ENCODE peak calls at places on chromosome 6, in ten cellular contexts. One of them, this sample, is unnamed.
A peak's percentile ranks its signal among the peaks of the same experiment; 100 is the strongest.

GRCh38 chr6:7726416-7727149 is 684 bp downstream of the BMP6 start:
- DNase-seq in Caco-2: no peak
- DNase-seq in activated T-helper 1 cell treated with Interleukin-2 at 50 U/mL for 16 hours: no peak
- DNase-seq in D341Med: peak; percentile 60
- DNase-seq in RPMI7951: no peak
- DNase-seq in globus pallidus: no peak
- DNase-seq in NCI-H187 treated with DMSO at 0.1 percent for 48 hours: no peak
- DNase-seq in colonic mucosa: no peak
- DNase-seq in nephron progenitor cell: peak; percentile 35
- DNase-seq in mucosa of descending colon: no peak
- DNase-seq in this sample: no peak

GRCh38 chr6:5042436-5042835 is 38.6 kb upstream of the RPP40 start:
- DNase-seq in Caco-2: no peak
- DNase-seq in activated T-helper 1 cell treated with Interleukin-2 at 50 U/mL for 16 hours: no peak
- DNase-seq in D341Med: no peak
- DNase-seq in RPMI7951: no peak
- DNase-seq in globus pallidus: no peak
- DNase-seq in NCI-H187 treated with DMSO at 0.1 percent for 48 hours: no peak
- DNase-seq in colonic mucosa: no peak
- DNase-seq in nephron progenitor cell: no peak
- DNase-seq in mucosa of descending colon: no peak
- DNase-seq in this sample: no peak

GRCh38 chr6:36907781-36908180 is 22.0 kb downstream of the C6orf89 start:
- DNase-seq in Caco-2: no peak
- DNase-seq in activated T-helper 1 cell treated with Interleukin-2 at 50 U/mL for 16 hours: no peak
- DNase-seq in D341Med: no peak
- DNase-seq in RPMI7951: no peak
- DNase-seq in globus pallidus: no peak
- DNase-seq in NCI-H187 treated with DMSO at 0.1 percent for 48 hours: no peak
- DNase-seq in colonic mucosa: no peak
- DNase-seq in nephron progenitor cell: no peak
- DNase-seq in mucosa of descending colon: no peak
- DNase-seq in this sample: peak; percentile 17

GRCh38 chr6:139027620-139028182 is 844 bp upstream of the ABRACL start:
- DNase-seq in Caco-2: peak; percentile 56
- DNase-seq in activated T-helper 1 cell treated with Interleukin-2 at 50 U/mL for 16 hours: no peak
- DNase-seq in D341Med: no peak
- DNase-seq in RPMI7951: peak; percentile 58
- DNase-seq in globus pallidus: no peak
- DNase-seq in NCI-H187 treated with DMSO at 0.1 percent for 48 hours: no peak
- DNase-seq in colonic mucosa: peak; percentile 63
- DNase-seq in nephron progenitor cell: peak; percentile 5
- DNase-seq in mucosa of descending colon: no peak
- DNase-seq in this sample: no peak

GRCh38 chr6:39521826-39522377 is 199.4 kb upstream of the KCNK16 start:
- DNase-seq in Caco-2: no peak
- DNase-seq in activated T-helper 1 cell treated with Interleukin-2 at 50 U/mL for 16 hours: no peak
- DNase-seq in D341Med: no peak
- DNase-seq in RPMI7951: peak; percentile 2
- DNase-seq in globus pallidus: no peak
- DNase-seq in NCI-H187 treated with DMSO at 0.1 percent for 48 hours: no peak
- DNase-seq in colonic mucosa: no peak
- DNase-seq in nephron progenitor cell: no peak
- DNase-seq in mucosa of descending colon: no peak
- DNase-seq in this sample: no peak

GRCh38 chr6:20213271-20213798 is 1.1 kb upstream of the MBOAT1 start:
- DNase-seq in Caco-2: no peak
- DNase-seq in activated T-helper 1 cell treated with Interleukin-2 at 50 U/mL for 16 hours: no peak
- DNase-seq in D341Med: no peak
- DNase-seq in RPMI7951: peak; percentile 31
- DNase-seq in globus pallidus: no peak
- DNase-seq in NCI-H187 treated with DMSO at 0.1 percent for 48 hours: no peak
- DNase-seq in colonic mucosa: no peak
- DNase-seq in nephron progenitor cell: no peak
- DNase-seq in mucosa of descending colon: no peak
- DNase-seq in this sample: no peak

GRCh38 chr6:165685302-165685701 is 22.3 kb upstream of the PDE10A start:
- DNase-seq in Caco-2: no peak
- DNase-seq in activated T-helper 1 cell treated with Interleukin-2 at 50 U/mL for 16 hours: no peak
- DNase-seq in D341Med: no peak
- DNase-seq in RPMI7951: no peak
- DNase-seq in globus pallidus: no peak
- DNase-seq in NCI-H187 treated with DMSO at 0.1 percent for 48 hours: no peak
- DNase-seq in colonic mucosa: no peak
- DNase-seq in nephron progenitor cell: no peak
- DNase-seq in mucosa of descending colon: no peak
- DNase-seq in this sample: no peak

GRCh38 chr6:43095939-43096338 is 19.8 kb downstream of the PTK7 start:
- DNase-seq in Caco-2: no peak
- DNase-seq in activated T-helper 1 cell treated with Interleukin-2 at 50 U/mL for 16 hours: no peak
- DNase-seq in D341Med: no peak
- DNase-seq in RPMI7951: no peak
- DNase-seq in globus pallidus: no peak
- DNase-seq in NCI-H187 treated with DMSO at 0.1 percent for 48 hours: no peak
- DNase-seq in colonic mucosa: no peak
- DNase-seq in nephron progenitor cell: no peak
- DNase-seq in mucosa of descending colon: no peak
- DNase-seq in this sample: no peak

GRCh38 chr6:29524982-29525639 is 34.4 kb downstream of the UBD start:
- DNase-seq in Caco-2: no peak
- DNase-seq in activated T-helper 1 cell treated with Interleukin-2 at 50 U/mL for 16 hours: no peak
- DNase-seq in D341Med: no peak
- DNase-seq in RPMI7951: no peak
- DNase-seq in globus pallidus: no peak
- DNase-seq in NCI-H187 treated with DMSO at 0.1 percent for 48 hours: no peak
- DNase-seq in colonic mucosa: no peak
- DNase-seq in nephron progenitor cell: no peak
- DNase-seq in mucosa of descending colon: no peak
- DNase-seq in this sample: no peak

GRCh38 chr6:147868493-147869222 is 360.2 kb downstream of the SAMD5 start:
- DNase-seq in Caco-2: no peak
- DNase-seq in activated T-helper 1 cell treated with Interleukin-2 at 50 U/mL for 16 hours: no peak
- DNase-seq in D341Med: no peak
- DNase-seq in RPMI7951: no peak
- DNase-seq in globus pallidus: no peak
- DNase-seq in NCI-H187 treated with DMSO at 0.1 percent for 48 hours: no peak
- DNase-seq in colonic mucosa: no peak
- DNase-seq in nephron progenitor cell: no peak
- DNase-seq in mucosa of descending colon: no peak
- DNase-seq in this sample: no peak

GRCh38 chr6:75830959-75831885 is 82.2 kb downstream of the MYO6 start:
- DNase-seq in Caco-2: no peak
- DNase-seq in activated T-helper 1 cell treated with Interleukin-2 at 50 U/mL for 16 hours: no peak
- DNase-seq in D341Med: no peak
- DNase-seq in RPMI7951: peak; percentile 33
- DNase-seq in globus pallidus: no peak
- DNase-seq in NCI-H187 treated with DMSO at 0.1 percent for 48 hours: no peak
- DNase-seq in colonic mucosa: no peak
- DNase-seq in nephron progenitor cell: no peak
- DNase-seq in mucosa of descending colon: no peak
- DNase-seq in this sample: no peak

GRCh38 chr6:75581231-75581630 is 20.4 kb upstream of the SENP6 start:
- DNase-seq in Caco-2: no peak
- DNase-seq in activated T-helper 1 cell treated with Interleukin-2 at 50 U/mL for 16 hours: no peak
- DNase-seq in D341Med: no peak
- DNase-seq in RPMI7951: no peak
- DNase-seq in globus pallidus: no peak
- DNase-seq in NCI-H187 treated with DMSO at 0.1 percent for 48 hours: no peak
- DNase-seq in colonic mucosa: no peak
- DNase-seq in nephron progenitor cell: no peak
- DNase-seq in mucosa of descending colon: no peak
- DNase-seq in this sample: no peak

GRCh38 chr6:106547961-106548453 is 81.3 kb downstream of the RTN4IP1 start:
- DNase-seq in Caco-2: peak; percentile 77
- DNase-seq in activated T-helper 1 cell treated with Interleukin-2 at 50 U/mL for 16 hours: peak; percentile 18
- DNase-seq in D341Med: no peak
- DNase-seq in RPMI7951: peak; percentile 89
- DNase-seq in globus pallidus: no peak
- DNase-seq in NCI-H187 treated with DMSO at 0.1 percent for 48 hours: no peak
- DNase-seq in colonic mucosa: no peak
- DNase-seq in nephron progenitor cell: no peak
- DNase-seq in mucosa of descending colon: no peak
- DNase-seq in this sample: no peak

GRCh38 chr6:41711323-41712038 is 23.9 kb downstream of the TFEB start:
- DNase-seq in Caco-2: no peak
- DNase-seq in activated T-helper 1 cell treated with Interleukin-2 at 50 U/mL for 16 hours: no peak
- DNase-seq in D341Med: no peak
- DNase-seq in RPMI7951: no peak
- DNase-seq in globus pallidus: no peak
- DNase-seq in NCI-H187 treated with DMSO at 0.1 percent for 48 hours: no peak
- DNase-seq in colonic mucosa: no peak
- DNase-seq in nephron progenitor cell: no peak
- DNase-seq in mucosa of descending colon: no peak
- DNase-seq in this sample: no peak

GRCh38 chr6:4210619-4211419 is 75.4 kb upstream of the ECI2 start:
- DNase-seq in Caco-2: peak; percentile 51
- DNase-seq in activated T-helper 1 cell treated with Interleukin-2 at 50 U/mL for 16 hours: no peak
- DNase-seq in D341Med: peak; percentile 82
- DNase-seq in RPMI7951: peak; percentile 56
- DNase-seq in globus pallidus: peak; percentile 31
- DNase-seq in NCI-H187 treated with DMSO at 0.1 percent for 48 hours: no peak
- DNase-seq in colonic mucosa: peak; percentile 64
- DNase-seq in nephron progenitor cell: peak; percentile 67
- DNase-seq in mucosa of descending colon: no peak
- DNase-seq in this sample: peak; percentile 4

GRCh38 chr6:87623248-87623647 is 33.3 kb downstream of the ORC3 start:
- DNase-seq in Caco-2: no peak
- DNase-seq in activated T-helper 1 cell treated with Interleukin-2 at 50 U/mL for 16 hours: no peak
- DNase-seq in D341Med: no peak
- DNase-seq in RPMI7951: no peak
- DNase-seq in globus pallidus: no peak
- DNase-seq in NCI-H187 treated with DMSO at 0.1 percent for 48 hours: no peak
- DNase-seq in colonic mucosa: no peak
- DNase-seq in nephron progenitor cell: no peak
- DNase-seq in mucosa of descending colon: no peak
- DNase-seq in this sample: no peak

GRCh38 chr6:56803594-56803993 is 151.3 kb upstream of the BEND6 start:
- DNase-seq in Caco-2: no peak
- DNase-seq in activated T-helper 1 cell treated with Interleukin-2 at 50 U/mL for 16 hours: no peak
- DNase-seq in D341Med: no peak
- DNase-seq in RPMI7951: peak; percentile 56
- DNase-seq in globus pallidus: no peak
- DNase-seq in NCI-H187 treated with DMSO at 0.1 percent for 48 hours: no peak
- DNase-seq in colonic mucosa: no peak
- DNase-seq in nephron progenitor cell: no peak
- DNase-seq in mucosa of descending colon: no peak
- DNase-seq in this sample: no peak

GRCh38 chr6:47700051-47700450 is 1.7 kb downstream of the ADGRF4 start:
- DNase-seq in Caco-2: no peak
- DNase-seq in activated T-helper 1 cell treated with Interleukin-2 at 50 U/mL for 16 hours: no peak
- DNase-seq in D341Med: no peak
- DNase-seq in RPMI7951: peak; percentile 64
- DNase-seq in globus pallidus: no peak
- DNase-seq in NCI-H187 treated with DMSO at 0.1 percent for 48 hours: no peak
- DNase-seq in colonic mucosa: no peak
- DNase-seq in nephron progenitor cell: no peak
- DNase-seq in mucosa of descending colon: no peak
- DNase-seq in this sample: no peak

GRCh38 chr6:119608994-119609393 is 259.4 kb upstream of the MAN1A1 start:
- DNase-seq in Caco-2: no peak
- DNase-seq in activated T-helper 1 cell treated with Interleukin-2 at 50 U/mL for 16 hours: no peak
- DNase-seq in D341Med: no peak
- DNase-seq in RPMI7951: no peak
- DNase-seq in globus pallidus: no peak
- DNase-seq in NCI-H187 treated with DMSO at 0.1 percent for 48 hours: no peak
- DNase-seq in colonic mucosa: no peak
- DNase-seq in nephron progenitor cell: no peak
- DNase-seq in mucosa of descending colon: no peak
- DNase-seq in this sample: no peak

GRCh38 chr6:7085911-7086310 is 21.9 kb upstream of the RREB1 start:
- DNase-seq in Caco-2: no peak
- DNase-seq in activated T-helper 1 cell treated with Interleukin-2 at 50 U/mL for 16 hours: no peak
- DNase-seq in D341Med: peak; percentile 57
- DNase-seq in RPMI7951: peak; percentile 43
- DNase-seq in globus pallidus: no peak
- DNase-seq in NCI-H187 treated with DMSO at 0.1 percent for 48 hours: no peak
- DNase-seq in colonic mucosa: peak; percentile 41
- DNase-seq in nephron progenitor cell: no peak
- DNase-seq in mucosa of descending colon: no peak
- DNase-seq in this sample: no peak

GRCh38 chr6:68975064-68975463 is 340.0 kb downstream of the ADGRB3 start:
- DNase-seq in Caco-2: peak; percentile 45
- DNase-seq in activated T-helper 1 cell treated with Interleukin-2 at 50 U/mL for 16 hours: no peak
- DNase-seq in D341Med: peak; percentile 53
- DNase-seq in RPMI7951: no peak
- DNase-seq in globus pallidus: peak; percentile 95
- DNase-seq in NCI-H187 treated with DMSO at 0.1 percent for 48 hours: no peak
- DNase-seq in colonic mucosa: no peak
- DNase-seq in nephron progenitor cell: no peak
- DNase-seq in mucosa of descending colon: no peak
- DNase-seq in this sample: peak; percentile 87

GRCh38 chr6:37576336-37576737 is 76.6 kb upstream of the CCDC167 start:
- DNase-seq in Caco-2: no peak
- DNase-seq in activated T-helper 1 cell treated with Interleukin-2 at 50 U/mL for 16 hours: no peak
- DNase-seq in D341Med: no peak
- DNase-seq in RPMI7951: peak; percentile 98
- DNase-seq in globus pallidus: no peak
- DNase-seq in NCI-H187 treated with DMSO at 0.1 percent for 48 hours: no peak
- DNase-seq in colonic mucosa: no peak
- DNase-seq in nephron progenitor cell: no peak
- DNase-seq in mucosa of descending colon: no peak
- DNase-seq in this sample: no peak

GRCh38 chr6:25670793-25671513 is 18.9 kb downstream of the SCGN start:
- DNase-seq in Caco-2: no peak
- DNase-seq in activated T-helper 1 cell treated with Interleukin-2 at 50 U/mL for 16 hours: no peak
- DNase-seq in D341Med: no peak
- DNase-seq in RPMI7951: peak; percentile 17
- DNase-seq in globus pallidus: no peak
- DNase-seq in NCI-H187 treated with DMSO at 0.1 percent for 48 hours: no peak
- DNase-seq in colonic mucosa: no peak
- DNase-seq in nephron progenitor cell: no peak
- DNase-seq in mucosa of descending colon: no peak
- DNase-seq in this sample: no peak